ENCODE peak calls at places on chromosomes 12 and 14, in five cellular contexts. Y is stomach, D is AG04450, O is cortex of kidney, R is HFFc6. V is an unnamed sample.

GRCh38 chr12:96044017-96044985 is 8.9 kb upstream of the LTA4H start:
- DNase-seq in Y (no peak), D (peak; percentile 39), O (no peak), R (peak; percentile 36), V (no peak)

GRCh38 chr12:93645702-93646101 is 31.5 kb upstream of the CRADD start:
- DNase-seq in Y (no peak), D (no peak), O (no peak), R (peak; percentile 21), V (no peak)

GRCh38 chr14:49971156-49972141 is 78.6 kb downstream of the ARF6 start:
- DNase-seq in Y (no peak), D (no peak), O (no peak), R (no peak), V (no peak)

GRCh38 chr12:130847097-130847496 is 8.0 kb upstream of the STX2 start:
- DNase-seq in Y (no peak), D (no peak), O (no peak), R (peak; percentile 49), V (no peak)

GRCh38 chr12:109582636-109583035 is 9.0 kb downstream of the MVK start:
- DNase-seq in Y (no peak), D (no peak), O (peak; percentile 4), R (no peak), V (no peak)

GRCh38 chr12:45259732-45260480 is 44.0 kb downstream of the ANO6 start:
- DNase-seq in Y (no peak), D (no peak), O (no peak), R (peak; percentile 25), V (no peak)

GRCh38 chr12:119938049-119938667 is 50.9 kb upstream of the BICDL1 start:
- DNase-seq in Y (peak; percentile 62), D (peak; percentile 10), O (no peak), R (peak; percentile 30), V (no peak)

GRCh38 chr12:48121522-48121921 is 2.4 kb downstream of the PFKM start:
- DNase-seq in Y (no peak), D (no peak), O (no peak), R (no peak), V (no peak)

GRCh38 chr14:51744372-51745150 is 92.9 kb downstream of the FRMD6 start:
- DNase-seq in Y (no peak), D (no peak), O (no peak), R (no peak), V (no peak)

GRCh38 chr12:6337958-6338406 is 3.9 kb downstream of the TNFRSF1A start:
- DNase-seq in Y (no peak), D (no peak), O (no peak), R (no peak), V (no peak)

GRCh38 chr12:26614217-26614616 is 218.8 kb downstream of the ITPR2 start:
- DNase-seq in Y (no peak), D (no peak), O (no peak), R (no peak), V (no peak)